ENCODE peak calls at places on chromosomes 12 and 14, in five cellular contexts. U is adrenal gland, T is right lobe of liver, J is testis, M is H9. I is an unnamed sample. For H3K4me1, the result is how much of the 10 kb centered on the place peaks cover.

GRCh38 chr14:27427796-27428195 is 830.0 kb upstream of the NOVA1 start:
- DNase-seq in U (no peak), J (no peak), M (no peak), T (no peak), I (no peak)

GRCh38 chr12:75329918-75330826 is at the start of gene CAPS2:
- DNase-seq in M (peak), J (peak), T (peak), U (peak), I (peak)

GRCh38 chr12:69443916-69444315 is 26.3 kb upstream of the FRS2 start:
- DNase-seq in T (no peak), U (no peak), J (no peak), M (no peak), I (no peak)

GRCh38 chr12:5295151-5295550 is 136.8 kb upstream of the NTF3 start:
- DNase-seq in J (no peak), U (no peak), T (no peak), M (no peak), I (no peak)

GRCh38 chr12:85782711-85783110 is 53.5 kb downstream of the RASSF9 start:
- DNase-seq in U (no peak), J (no peak), T (no peak), M (no peak), I (no peak)

GRCh38 chr12:4444031-4444430 is 1.6 kb downstream of the FGF6 start:
- DNase-seq in U (no peak), M (no peak), J (no peak), T (no peak), I (no peak)

GRCh38 chr12:101799774-101800173 is 31.0 kb downstream of the GNPTAB start:
- DNase-seq in U (no peak), J (no peak), T (no peak), M (no peak), I (no peak)

GRCh38 chr14:54002653-54003052 is 46.0 kb upstream of the BMP4 start:
- DNase-seq in J (no peak), T (no peak), U (no peak), M (no peak), I (no peak)

GRCh38 chr12:4134434-4134762 is 139.2 kb upstream of the CCND2 start:
- DNase-seq in J (no peak), T (no peak), M (peak), U (no peak), I (no peak)

GRCh38 chr14:55454264-55455151 is 14.1 kb upstream of the TBPL2 start:
- DNase-seq in M (no peak), T (no peak), U (peak), J (peak), I (no peak)

GRCh38 chr12:34296143-34297041 is 274.1 kb downstream of the ALG10 start:
- DNase-seq in T (peak), J (peak), U (no peak), M (no peak), I (no peak)

GRCh38 chr12:54416908-54417603 is 2.0 kb downstream of the ITGA5 start:
- DNase-seq in M (no peak), J (no peak), T (no peak), U (no peak), I (no peak)

GRCh38 chr12:70288817-70289216 is 45.6 kb downstream of the CNOT2 start:
- DNase-seq in M (no peak), J (no peak), U (no peak), T (no peak), I (no peak)

GRCh38 chr12:91422107-91422506 is 239.5 kb upstream of the DCN start:
- DNase-seq in U (no peak), M (no peak), J (no peak), T (no peak), I (no peak)

GRCh38 chr14:29773990-29774389 is 153.7 kb downstream of the PRKD1 start:
- DNase-seq in T (no peak), J (no peak), M (no peak), U (no peak), I (no peak)

GRCh38 chr12:41345071-41345470 is 157.0 kb downstream of the PDZRN4 start:
- DNase-seq in T (no peak), U (no peak), J (no peak), M (no peak), I (no peak)

GRCh38 chr12:57483466-57483865 is 3.8 kb upstream of the ARHGAP9 start:
- DNase-seq in M (no peak), T (no peak), U (no peak), J (no peak), I (no peak)

GRCh38 chr12:69163681-69164362 is 75.5 kb upstream of the CPSF6 start:
- DNase-seq in M (no peak), J (no peak), T (no peak), U (no peak), I (no peak)

DNA sequence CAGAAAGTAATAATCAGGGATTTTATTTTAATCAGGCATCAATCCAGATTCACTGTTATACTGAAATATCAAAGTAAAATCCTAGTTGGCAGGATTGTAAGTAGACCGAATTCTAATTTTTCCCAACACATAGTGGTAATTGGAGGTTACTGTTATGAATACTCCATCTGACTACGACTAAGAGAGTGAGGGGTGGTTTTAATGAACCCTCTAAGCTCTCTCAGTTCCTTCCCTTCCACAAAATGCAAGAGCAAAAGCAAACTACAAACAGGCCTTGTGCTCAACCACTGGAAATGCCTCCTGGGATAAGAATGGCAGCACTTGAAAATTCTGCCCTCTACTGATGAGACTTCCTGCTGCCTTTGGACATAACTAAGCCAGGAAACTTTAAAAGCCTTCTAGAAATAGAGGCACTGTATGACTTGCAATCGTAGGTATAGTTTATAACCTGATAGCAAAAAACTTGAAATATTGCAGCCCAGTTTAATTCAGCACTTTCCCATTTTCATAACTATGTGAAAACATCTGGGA is 184.8 kb downstream of the SLC16A7 start:
- DNase-seq in M (no peak), U (peak), T (no peak), J (no peak), I (no peak)
- TF ChIP-seq CTCF in M (peak), U (peak), T (peak), J (no peak), I (peak)

GRCh38 chr12:116263844-116264243 is 13.6 kb downstream of the MED13L start:
- DNase-seq in U (no peak), T (no peak), J (no peak), M (no peak), I (no peak)

GRCh38 chr12:116265361-116266128 is 11.9 kb downstream of the MED13L start:
- DNase-seq in M (no peak), T (no peak), J (no peak), U (no peak), I (no peak)

GRCh38 chr12:116263431-116263830 is 14.1 kb downstream of the MED13L start:
- DNase-seq in M (no peak), U (no peak), T (no peak), J (no peak), I (no peak)

GRCh38 chr12:116266220-116266619 is 11.3 kb downstream of the MED13L start:
- DNase-seq in M (no peak), J (peak), T (no peak), U (no peak), I (no peak)

GRCh38 chr12:116264525-116265070 is 12.9 kb downstream of the MED13L start:
- DNase-seq in J (no peak), M (no peak), T (no peak), U (no peak), I (no peak)
- H3K4me1 ChIP-seq in J (under half), M (under half), T (under half), U (under half), I (under half)

DNA sequence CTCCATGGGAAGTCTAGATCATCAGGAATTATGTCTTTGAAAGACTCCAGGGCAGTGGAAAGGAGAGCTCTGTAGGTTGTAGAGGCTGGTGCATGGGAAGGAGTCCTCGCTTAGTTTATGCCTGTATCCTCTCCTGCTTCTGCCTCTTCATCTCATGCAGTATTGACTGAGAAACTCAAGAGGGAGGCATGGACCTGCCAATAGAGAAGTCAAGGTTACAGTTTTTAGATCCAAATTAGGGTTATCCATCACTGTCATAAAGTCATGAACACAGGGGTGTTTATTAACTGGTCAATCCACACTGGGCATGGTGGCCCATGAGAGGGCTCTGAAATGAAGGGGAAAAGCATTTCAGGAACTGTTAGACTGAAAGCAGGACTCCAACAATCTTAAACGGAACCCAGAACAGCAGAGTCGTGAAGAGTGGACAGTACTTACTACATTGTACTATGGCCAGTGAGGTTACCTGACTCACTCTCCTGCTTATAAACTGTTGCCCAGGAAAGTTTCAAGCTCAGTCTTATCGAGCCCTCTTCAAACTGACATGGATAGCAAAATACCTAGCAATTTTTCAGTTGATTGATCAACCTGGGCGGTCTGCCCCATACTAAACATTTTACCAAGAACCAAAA is 30.1 kb upstream of the DHRS7 start:
- DNase-seq in T (no peak), J (no peak), U (no peak), M (no peak), I (no peak)
- TF ChIP-seq CTCF in T (no peak), J (no peak), U (no peak), M (peak), I (no peak)

GRCh38 chr12:104925501-104925900 is 32.6 kb downstream of the SLC41A2 start:
- DNase-seq in M (no peak), U (no peak), T (no peak), J (no peak), I (no peak)
- H3K4me1 ChIP-seq in M (under half), U (under half), T (under half), J (under half), I (under half)

GRCh38 chr14:103909531-103910261 is 18.6 kb upstream of the TDRD9 start:
- DNase-seq in T (peak), M (no peak), U (no peak), J (no peak), I (no peak)

GRCh38 chr14:103910262-103910935 is 17.9 kb upstream of the TDRD9 start:
- DNase-seq in J (peak), T (peak), M (peak), U (peak), I (peak)

GRCh38 chr14:103908580-103908979 is 19.7 kb upstream of the TDRD9 start:
- DNase-seq in M (no peak), T (no peak), U (no peak), J (no peak), I (no peak)

GRCh38 chr14:103904493-103905107 is 23.7 kb upstream of the TDRD9 start:
- DNase-seq in M (no peak), U (no peak), T (no peak), J (no peak), I (no peak)

DNA sequence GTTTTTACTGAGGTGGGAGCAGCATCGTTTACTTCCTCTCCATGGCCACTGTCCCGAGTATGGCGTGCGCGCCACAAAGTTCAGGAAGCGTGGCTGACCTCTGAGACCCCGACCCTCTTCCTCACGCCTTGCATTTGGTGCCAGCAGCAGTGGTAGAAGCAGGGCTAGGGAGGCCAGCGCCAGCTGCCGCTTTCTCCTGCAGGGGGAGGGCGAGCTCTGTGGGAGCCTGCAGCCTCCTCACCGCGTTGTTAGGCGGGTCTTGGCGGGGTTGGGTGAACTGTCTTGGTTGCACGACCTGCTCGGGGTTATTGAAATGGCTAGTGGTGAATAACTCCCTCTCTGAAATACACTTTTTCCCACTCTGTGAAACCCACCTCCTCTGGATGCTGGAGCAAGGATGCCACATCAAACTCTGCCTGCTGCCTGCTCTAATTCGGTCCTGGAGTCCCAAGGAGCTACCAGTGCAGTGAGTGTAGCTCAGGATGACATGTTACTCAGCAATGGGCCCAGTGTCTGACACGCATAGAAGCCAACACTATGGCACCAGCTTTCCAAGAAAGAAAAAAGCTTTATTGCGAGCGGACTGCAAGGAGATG is 22.3 kb upstream of the TDRD9 start:
- DNase-seq in J (no peak), T (no peak), M (peak), U (no peak), I (no peak)
- TF ChIP-seq CTCF in J (no peak), T (no peak), M (peak), U (no peak), I (no peak)

GRCh38 chr12:820336-820735 is 68.0 kb downstream of the WNK1 start:
- DNase-seq in J (no peak), M (no peak), T (no peak), U (no peak), I (no peak)

GRCh38 chr12:823043-823698 is 70.8 kb downstream of the WNK1 start:
- DNase-seq in M (no peak), U (no peak), T (no peak), J (no peak), I (no peak)

GRCh38 chr12:817941-818600 is 65.7 kb downstream of the WNK1 start:
- DNase-seq in U (no peak), M (no peak), T (no peak), J (no peak), I (no peak)

DNA sequence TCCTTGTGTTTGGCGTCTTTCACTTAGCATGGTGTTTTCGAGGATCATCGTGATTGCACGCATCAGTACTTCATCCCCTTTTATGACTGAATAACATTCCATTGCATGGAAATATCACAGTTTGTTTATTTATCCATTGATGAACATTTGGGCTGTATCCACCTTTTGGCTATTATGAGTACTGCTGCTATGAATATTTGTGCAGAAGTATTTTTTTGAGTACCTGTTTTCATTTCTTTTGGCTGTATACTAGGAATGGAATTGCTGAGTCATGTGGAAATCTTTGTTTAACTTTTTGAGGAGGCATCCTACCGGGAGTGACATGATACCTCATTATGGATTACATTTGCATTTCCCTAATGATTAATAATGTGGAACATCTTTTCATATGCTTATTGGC is 66.4 kb downstream of the WNK1 start:
- DNase-seq in T (no peak), U (no peak), J (no peak), M (no peak), I (no peak)
- H3K4me1 ChIP-seq in T (under half), U (under half), J (under half), M (under half), I (under half)

DNA sequence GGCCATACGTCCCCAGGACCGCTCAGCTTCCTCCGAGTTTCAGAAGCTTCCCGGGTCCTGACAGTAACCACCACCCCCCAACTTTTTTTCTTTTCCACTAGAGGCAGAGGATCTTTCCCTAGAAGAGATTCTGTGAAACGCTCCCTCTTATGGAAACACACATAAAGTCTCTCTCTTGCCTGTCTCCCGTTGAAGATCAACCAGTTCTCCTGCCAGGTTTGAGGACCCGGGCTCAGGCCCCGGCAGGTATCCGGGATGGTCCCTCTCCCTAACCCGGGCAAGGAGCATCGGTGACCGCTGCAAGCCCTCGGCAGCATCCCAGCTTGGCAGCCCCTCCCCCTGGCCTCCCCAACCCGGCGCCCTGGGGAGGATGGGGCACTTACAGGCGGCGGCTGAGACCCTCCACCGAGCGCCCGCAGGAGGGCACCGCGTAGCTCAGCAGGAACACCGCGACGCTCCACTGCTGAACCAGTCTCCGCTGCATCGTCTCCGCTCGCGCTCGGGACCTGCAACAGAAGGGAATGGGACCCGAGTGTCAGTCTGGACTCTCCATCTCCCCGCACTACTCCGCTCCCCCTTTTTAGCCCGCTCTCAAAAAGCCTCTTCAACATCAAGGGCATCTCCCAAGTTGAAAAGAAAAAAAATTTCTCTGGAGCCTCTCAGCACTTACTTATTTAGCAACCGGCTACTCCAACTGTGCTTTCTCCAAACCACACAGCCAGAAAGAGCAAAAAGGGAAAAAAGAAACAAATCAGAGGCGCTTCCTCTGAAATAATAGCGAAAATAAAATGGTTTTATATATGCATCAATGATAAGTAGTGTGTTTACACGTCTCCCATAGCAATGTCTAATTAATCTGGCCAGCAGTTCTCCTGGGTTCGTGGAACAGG is 3.3 kb downstream of the PTHLH start:
- DNase-seq in J (peak), M (peak), U (no peak), T (no peak), I (peak)
- TF ChIP-seq CTCF in J (no peak), M (no peak), U (no peak), T (no peak), I (no peak)

GRCh38 chr12:27534765-27535161 is 10.8 kb downstream of the PPFIBP1 start:
- DNase-seq in U (no peak), T (no peak), M (no peak), J (no peak), I (no peak)

GRCh38 chr12:27528788-27529187 is 4.8 kb downstream of the PPFIBP1 start:
- DNase-seq in M (no peak), T (no peak), J (no peak), U (no peak), I (no peak)

GRCh38 chr12:27530157-27530922 is 6.3 kb downstream of the PPFIBP1 start:
- DNase-seq in J (no peak), T (no peak), U (no peak), M (no peak), I (no peak)

GRCh38 chr12:27534060-27534764 is 10.2 kb downstream of the PPFIBP1 start:
- DNase-seq in J (no peak), M (no peak), T (no peak), U (no peak), I (no peak)

DNA sequence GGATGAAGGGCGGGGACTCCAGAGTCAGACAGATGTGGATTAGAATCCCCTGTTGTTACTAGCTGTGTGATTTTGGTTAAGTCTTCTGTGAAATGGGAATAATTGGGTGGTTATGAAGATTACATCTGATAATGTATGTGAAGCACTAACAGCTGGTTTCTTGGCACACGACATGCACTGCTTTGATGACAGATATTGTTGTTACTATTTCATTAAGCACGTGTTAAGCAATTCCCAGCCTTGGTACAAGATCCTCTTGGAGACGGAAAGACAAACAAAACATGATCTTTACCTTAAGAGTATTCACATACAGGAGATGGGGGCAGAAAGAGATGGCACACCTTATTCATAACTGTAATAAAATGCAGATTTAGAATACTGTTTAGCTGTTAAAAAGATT is 7.9 kb downstream of the PPFIBP1 start:
- DNase-seq in U (no peak), J (no peak), T (no peak), M (no peak), I (no peak)
- H3K4me1 ChIP-seq in U (under half), J (under half), T (under half), M (under half), I (half or more)

DNA sequence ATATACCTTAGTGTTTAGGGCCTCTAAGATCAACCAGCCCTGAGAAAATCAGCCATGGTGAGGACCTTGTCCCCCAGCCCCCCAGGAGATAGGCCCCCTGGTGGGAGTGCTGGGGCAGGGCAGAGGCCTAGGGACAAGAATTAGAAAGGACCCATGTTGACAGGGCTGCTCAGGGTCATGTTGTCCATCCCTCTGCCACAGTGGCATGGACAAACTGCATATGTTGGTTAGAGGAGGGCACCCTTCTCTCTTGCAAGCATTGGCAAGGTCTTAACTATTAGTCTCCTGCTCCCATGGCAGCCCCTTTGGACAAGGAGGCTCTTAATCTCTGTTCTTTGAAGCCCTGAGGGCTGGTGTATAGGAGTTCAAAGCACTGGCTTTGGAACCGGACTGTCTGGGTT is 755 bp upstream of the PTPN6 start:
- DNase-seq in T (peak), U (no peak), J (no peak), M (no peak), I (no peak)
- TF ChIP-seq CTCF in T (no peak), U (no peak), J (no peak), M (peak), I (no peak)